ENCODE peak calls at places on chromosome 6, in six cellular contexts. B is activated T-cell treated with anti-CD3 and anti-CD28 coated beads, Interleukin-2, amount 50 U/mL, for 4 hours; S is stimulated activated naive B cell treated with anti-CD40 and anti-IgM and Interleukin-4, amounts not matched to agents 10 μg/mL and 1 μg/mL and 100 μg/mL, for 72 hours; D is lower leg skin; J is mucosa of gallbladder; Q is HT1080. A is an unnamed sample.

GRCh38 chr6:42969431-42969830 is 8.9 kb downstream of the GNMT start:
- DNase-seq in D (no peak), B (no peak), S (no peak), J (no peak), Q (no peak), A (no peak)

GRCh38 chr6:45044086-45044485 is 284.0 kb upstream of the RUNX2 start:
- DNase-seq in B (no peak), J (no peak), D (no peak), S (no peak), Q (no peak), A (peak; percentile 39)

GRCh38 chr6:157813191-157813590 is 9.9 kb upstream of the SNX9 start:
- DNase-seq in B (no peak), D (peak; percentile 87), J (peak; percentile 41), S (no peak), Q (no peak), A (no peak)

GRCh38 chr6:34301408-34301807 is 52.6 kb upstream of the SMIM29 start:
- DNase-seq in S (no peak), Q (peak; percentile 22), B (no peak), J (peak; percentile 25), D (no peak), A (no peak)

GRCh38 chr6:99712560-99712959 is 105.9 kb downstream of the PRDM13 start:
- DNase-seq in S (no peak), J (no peak), B (no peak), D (no peak), Q (no peak), A (no peak)

GRCh38 chr6:165229216-165229615 is 80.2 kb downstream of the C6orf118 start:
- DNase-seq in S (no peak), Q (no peak), D (no peak), J (no peak), B (no peak), A (no peak)

GRCh38 chr6:13406781-13407180 is 78.4 kb upstream of the TBC1D7 start:
- DNase-seq in B (no peak), S (no peak), J (no peak), D (no peak), Q (peak; percentile 14), A (no peak)

GRCh38 chr6:23445157-23445710 is 680.8 kb upstream of the NRSN1 start:
- DNase-seq in B (no peak), D (no peak), S (no peak), J (no peak), Q (no peak), A (no peak)

GRCh38 chr6:47663462-47664216 is 34.7 kb upstream of the ADGRF4 start:
- DNase-seq in D (no peak), S (no peak), B (no peak), Q (no peak), J (no peak), A (peak; percentile 28)

GRCh38 chr6:154822947-154823558 is 89.8 kb downstream of the SCAF8 start:
- DNase-seq in D (no peak), S (no peak), B (no peak), Q (no peak), J (no peak), A (no peak)

GRCh38 chr6:143731789-143732188 is 54.0 kb downstream of the PHACTR2 start:
- DNase-seq in S (no peak), B (no peak), D (no peak), Q (no peak), J (no peak), A (no peak)